ENCODE peak calls at places on chromosome 16, in five cellular contexts. One of them, this sample, is unnamed.
A peak's percentile ranks its signal among the peaks of the same experiment; 100 is the strongest.

GRCh38 chr16:20844588-20844987 is 38.3 kb downstream of the REXO5 start:
- DNase-seq in cardiac fibroblast: no peak
- DNase-seq in neural progenitor cell: no peak
- DNase-seq in NCI-H345: no peak
- DNase-seq in GF-D8: peak; percentile 86
- DNase-seq in this sample: no peak

GRCh38 chr16:81447383-81448101 is 2.9 kb downstream of the CMIP start:
- DNase-seq in cardiac fibroblast: no peak
- DNase-seq in neural progenitor cell: peak; percentile 34
- DNase-seq in NCI-H345: no peak
- DNase-seq in GF-D8: peak; percentile 78
- DNase-seq in this sample: no peak

GRCh38 chr16:626787-627457 is 3.9 kb upstream of the WFIKKN1 start:
- DNase-seq in cardiac fibroblast: peak; percentile 95
- DNase-seq in neural progenitor cell: no peak
- DNase-seq in NCI-H345: no peak
- DNase-seq in GF-D8: no peak
- DNase-seq in this sample: no peak

GRCh38 chr16:27390157-27390556 is 11.8 kb upstream of the IL21R start:
- DNase-seq in cardiac fibroblast: no peak
- DNase-seq in neural progenitor cell: no peak
- DNase-seq in NCI-H345: no peak
- DNase-seq in GF-D8: peak; percentile 58
- DNase-seq in this sample: no peak

GRCh38 chr16:84550096-84550495 is 45.6 kb upstream of the MEAK7 start:
- DNase-seq in cardiac fibroblast: no peak
- DNase-seq in neural progenitor cell: no peak
- DNase-seq in NCI-H345: no peak
- DNase-seq in GF-D8: no peak
- DNase-seq in this sample: no peak

GRCh38 chr16:77424841-77425604 is 9.8 kb downstream of the ADAMTS18 start:
- DNase-seq in cardiac fibroblast: no peak
- DNase-seq in neural progenitor cell: peak; percentile 48
- DNase-seq in NCI-H345: no peak
- DNase-seq in GF-D8: no peak
- DNase-seq in this sample: no peak

GRCh38 chr16:11674818-11675560 is 6.7 kb downstream of the SNN start:
- DNase-seq in cardiac fibroblast: peak; percentile 49
- DNase-seq in neural progenitor cell: no peak
- DNase-seq in NCI-H345: no peak
- DNase-seq in GF-D8: no peak
- DNase-seq in this sample: peak; percentile 72

GRCh38 chr16:72240949-72241348 is 69.0 kb upstream of the PMFBP1 start:
- DNase-seq in cardiac fibroblast: no peak
- DNase-seq in neural progenitor cell: no peak
- DNase-seq in NCI-H345: peak; percentile 74
- DNase-seq in GF-D8: no peak
- DNase-seq in this sample: no peak

GRCh38 chr16:22386976-22387375 is 12.6 kb upstream of the CDR2 start:
- DNase-seq in cardiac fibroblast: peak; percentile 95
- DNase-seq in neural progenitor cell: no peak
- DNase-seq in NCI-H345: no peak
- DNase-seq in GF-D8: no peak
- DNase-seq in this sample: no peak

GRCh38 chr16:50290856-50291255 is 24.5 kb downstream of the ADCY7 start:
- DNase-seq in cardiac fibroblast: no peak
- DNase-seq in neural progenitor cell: no peak
- DNase-seq in NCI-H345: no peak
- DNase-seq in GF-D8: no peak
- DNase-seq in this sample: no peak

GRCh38 chr16:78882751-78883150 is 717.8 kb downstream of the MAF start:
- DNase-seq in cardiac fibroblast: no peak
- DNase-seq in neural progenitor cell: no peak
- DNase-seq in NCI-H345: no peak
- DNase-seq in GF-D8: no peak
- DNase-seq in this sample: no peak

GRCh38 chr16:79728923-79729240 is 128.3 kb upstream of the MAF start:
- DNase-seq in cardiac fibroblast: no peak
- DNase-seq in neural progenitor cell: no peak
- DNase-seq in NCI-H345: no peak
- DNase-seq in GF-D8: no peak
- DNase-seq in this sample: no peak

GRCh38 chr16:3999479-3999868 is 116.8 kb downstream of the ADCY9 start:
- DNase-seq in cardiac fibroblast: peak; percentile 95
- DNase-seq in neural progenitor cell: peak; percentile 55
- DNase-seq in NCI-H345: no peak
- DNase-seq in GF-D8: no peak
- DNase-seq in this sample: peak; percentile 76

GRCh38 chr16:48054881-48055601 is 100.8 kb downstream of the ABCC12 start:
- DNase-seq in cardiac fibroblast: peak; percentile 78
- DNase-seq in neural progenitor cell: peak; percentile 75
- DNase-seq in NCI-H345: peak; percentile 20
- DNase-seq in GF-D8: no peak
- DNase-seq in this sample: peak; percentile 41

GRCh38 chr16:31200821-31201510 is 1.6 kb downstream of the PYCARD start:
- DNase-seq in cardiac fibroblast: no peak
- DNase-seq in neural progenitor cell: no peak
- DNase-seq in NCI-H345: no peak
- DNase-seq in GF-D8: no peak
- DNase-seq in this sample: no peak

GRCh38 chr16:70478912-70479341 is 24.5 kb downstream of the FCSK start:
- DNase-seq in cardiac fibroblast: peak; percentile 57
- DNase-seq in neural progenitor cell: no peak
- DNase-seq in NCI-H345: no peak
- DNase-seq in GF-D8: no peak
- DNase-seq in this sample: peak; percentile 56

GRCh38 chr16:75948886-75949285 is 222.6 kb upstream of the CPHXL start:
- DNase-seq in cardiac fibroblast: no peak
- DNase-seq in neural progenitor cell: no peak
- DNase-seq in NCI-H345: no peak
- DNase-seq in GF-D8: no peak
- DNase-seq in this sample: no peak

GRCh38 chr16:22369221-22369811 is 5.1 kb downstream of the CDR2 start:
- DNase-seq in cardiac fibroblast: peak; percentile 79
- DNase-seq in neural progenitor cell: no peak
- DNase-seq in NCI-H345: no peak
- DNase-seq in GF-D8: peak; percentile 87
- DNase-seq in this sample: peak; percentile 12

GRCh38 chr16:88638323-88639230 is at the start of gene IL17C:
- DNase-seq in cardiac fibroblast: no peak
- DNase-seq in neural progenitor cell: no peak
- DNase-seq in NCI-H345: peak; percentile 69
- DNase-seq in GF-D8: no peak
- DNase-seq in this sample: peak; percentile 73

GRCh38 chr16:50530277-50531236 is 17.6 kb upstream of the NKD1 start:
- DNase-seq in cardiac fibroblast: no peak
- DNase-seq in neural progenitor cell: no peak
- DNase-seq in NCI-H345: peak; percentile 44
- DNase-seq in GF-D8: no peak
- DNase-seq in this sample: peak; percentile 62

GRCh38 chr16:52052818-52053217 is 494.1 kb downstream of the TOX3 start:
- DNase-seq in cardiac fibroblast: no peak
- DNase-seq in neural progenitor cell: no peak
- DNase-seq in NCI-H345: no peak
- DNase-seq in GF-D8: no peak
- DNase-seq in this sample: no peak

GRCh38 chr16:87581867-87582220 is 20.5 kb upstream of the JPH3 start:
- DNase-seq in cardiac fibroblast: peak; percentile 98
- DNase-seq in neural progenitor cell: no peak
- DNase-seq in NCI-H345: no peak
- DNase-seq in GF-D8: no peak
- DNase-seq in this sample: no peak

GRCh38 chr16:19393226-19394074 is 24.2 kb upstream of the TMC5 start:
- DNase-seq in cardiac fibroblast: peak; percentile 3
- DNase-seq in neural progenitor cell: peak; percentile 55
- DNase-seq in NCI-H345: no peak
- DNase-seq in GF-D8: no peak
- DNase-seq in this sample: no peak

GRCh38 chr16:84228321-84228838 is 11.4 kb downstream of the KCNG4 start:
- DNase-seq in cardiac fibroblast: peak; percentile 93
- DNase-seq in neural progenitor cell: peak; percentile 31
- DNase-seq in NCI-H345: no peak
- DNase-seq in GF-D8: no peak
- DNase-seq in this sample: no peak

GRCh38 chr16:27778171-27778925 is 228.4 kb downstream of the KATNIP start:
- DNase-seq in cardiac fibroblast: no peak
- DNase-seq in neural progenitor cell: no peak
- DNase-seq in NCI-H345: no peak
- DNase-seq in GF-D8: no peak
- DNase-seq in this sample: no peak

GRCh38 chr16:77289331-77289809 is 90.2 kb downstream of the SYCE1L start:
- DNase-seq in cardiac fibroblast: peak; percentile 52
- DNase-seq in neural progenitor cell: no peak
- DNase-seq in NCI-H345: no peak
- DNase-seq in GF-D8: no peak
- DNase-seq in this sample: no peak

GRCh38 chr16:3495166-3495565 is at the start of gene C16orf90:
- DNase-seq in cardiac fibroblast: no peak
- DNase-seq in neural progenitor cell: no peak
- DNase-seq in NCI-H345: no peak
- DNase-seq in GF-D8: no peak
- DNase-seq in this sample: no peak

GRCh38 chr16:73196670-73197069 is 148.7 kb upstream of the ZFHX3 start:
- DNase-seq in cardiac fibroblast: peak; percentile 79
- DNase-seq in neural progenitor cell: peak; percentile 85
- DNase-seq in NCI-H345: no peak
- DNase-seq in GF-D8: no peak
- DNase-seq in this sample: peak; percentile 36

GRCh38 chr16:85955566-85955965 is 56.6 kb downstream of the IRF8 start:
- DNase-seq in cardiac fibroblast: no peak
- DNase-seq in neural progenitor cell: no peak
- DNase-seq in NCI-H345: no peak
- DNase-seq in GF-D8: no peak
- DNase-seq in this sample: no peak

GRCh38 chr16:27408602-27409031 is 6.6 kb downstream of the IL21R start:
- DNase-seq in cardiac fibroblast: no peak
- DNase-seq in neural progenitor cell: no peak
- DNase-seq in NCI-H345: no peak
- DNase-seq in GF-D8: no peak
- DNase-seq in this sample: peak; percentile 59

GRCh38 chr16:53055603-53056527 is 1.1 kb downstream of the CHD9 start:
- DNase-seq in cardiac fibroblast: peak; percentile 92
- DNase-seq in neural progenitor cell: peak; percentile 47
- DNase-seq in NCI-H345: no peak
- DNase-seq in GF-D8: peak; percentile 48
- DNase-seq in this sample: no peak

GRCh38 chr16:5490499-5490898 is 392.9 kb upstream of the EEF2KMT start:
- DNase-seq in cardiac fibroblast: no peak
- DNase-seq in neural progenitor cell: peak; percentile 82
- DNase-seq in NCI-H345: no peak
- DNase-seq in GF-D8: no peak
- DNase-seq in this sample: peak; percentile 10

GRCh38 chr16:27242868-27243590 is 25.5 kb downstream of the NSMCE1 start:
- DNase-seq in cardiac fibroblast: peak; percentile 91
- DNase-seq in neural progenitor cell: peak; percentile 62
- DNase-seq in NCI-H345: no peak
- DNase-seq in GF-D8: peak; percentile 46
- DNase-seq in this sample: no peak

GRCh38 chr16:8194795-8195194 is 395.5 kb downstream of the TMEM114 start:
- DNase-seq in cardiac fibroblast: no peak
- DNase-seq in neural progenitor cell: peak; percentile 45
- DNase-seq in NCI-H345: no peak
- DNase-seq in GF-D8: no peak
- DNase-seq in this sample: no peak

GRCh38 chr16:1206786-1207185 is 18.3 kb downstream of the TPSG1 start:
- DNase-seq in cardiac fibroblast: no peak
- DNase-seq in neural progenitor cell: no peak
- DNase-seq in NCI-H345: no peak
- DNase-seq in GF-D8: no peak
- DNase-seq in this sample: no peak